ENCODE peak calls at places on chromosome 5, in six cellular contexts. N, Z, S, M, E and G are unnamed samples.

GRCh38 chr5:65394078-65394477 is 87.6 kb downstream of the ADAMTS6 start:
- DNase-seq in N (peak), Z (no peak), S (no peak), M (no peak), E (no peak), G (no peak)

GRCh38 chr5:35675392-35675791 is 57.7 kb downstream of the SPEF2 start:
- DNase-seq in N (no peak), Z (no peak), S (no peak), M (no peak), E (no peak), G (no peak)

GRCh38 chr5:61308699-61309098 is 23.4 kb upstream of the ZSWIM6 start:
- DNase-seq in N (no peak), Z (no peak), S (no peak), M (no peak), E (no peak), G (no peak)

GRCh38 chr5:159893020-159893695 is 23.1 kb upstream of the ADRA1B start:
- DNase-seq in N (no peak), Z (no peak), S (no peak), M (no peak), E (no peak), G (no peak)

GRCh38 chr5:98880151-98880550 is 48.7 kb downstream of the CHD1 start:
- DNase-seq in N (no peak), Z (peak), S (no peak), M (no peak), E (no peak), G (no peak)

GRCh38 chr5:72467987-72468386 is 39.2 kb downstream of the ZNF366 start:
- DNase-seq in N (no peak), Z (no peak), S (no peak), M (no peak), E (no peak), G (no peak)

GRCh38 chr5:149937610-149938009 is 7.0 kb downstream of the PDE6A start:
- DNase-seq in N (no peak), Z (no peak), S (no peak), M (no peak), E (no peak), G (no peak)

GRCh38 chr5:126594676-126595485 is at the start of gene ALDH7A1:
- DNase-seq in N (peak), Z (peak), S (peak), M (peak), E (no peak), G (peak)

GRCh38 chr5:89847743-89848142 is 561.8 kb downstream of the CETN3 start:
- DNase-seq in N (no peak), Z (no peak), S (no peak), M (no peak), E (no peak), G (no peak)

GRCh38 chr5:96790851-96791513 is 16.8 kb downstream of the ERAP1 start:
- DNase-seq in N (no peak), Z (no peak), S (no peak), M (no peak), E (peak), G (no peak)